ENCODE peak calls at places on chromosomes 2 and 18, in eight cellular contexts. G is MM.1S, I is NCI-H1436 treated with DMSO at 0.1 percent for 48 hours, U is sciatic nerve, S is HTR-8/SVneo, O is B cell, Z is RCC 7860, E is cardiac fibroblast. H is an unnamed sample.

GRCh38 chr2:187586091-187586632 is 31.9 kb upstream of the TFPI start:
- DNase-seq in E (peak), Z (no peak), O (no peak), S (no peak), U (no peak), I (no peak), G (peak), H (no peak)

GRCh38 chr2:179850188-179850587 is 11.2 kb downstream of the ZNF385B start:
- DNase-seq in U (no peak), Z (no peak), S (peak), G (no peak), I (no peak), E (peak), O (no peak), H (no peak)

GRCh38 chr2:122980672-122981071 is 1044.4 kb upstream of the CNTNAP5 start:
- DNase-seq in O (no peak), Z (no peak), I (no peak), G (no peak), S (no peak), E (peak), U (no peak), H (no peak)

GRCh38 chr2:10238991-10239485 is 63.7 kb upstream of the HPCAL1 start:
- DNase-seq in I (no peak), G (no peak), S (no peak), Z (no peak), E (no peak), O (no peak), U (peak), H (no peak)

GRCh38 chr2:27308359-27308875 is at the start of gene UCN:
- DNase-seq in O (no peak), Z (no peak), G (no peak), E (peak), U (peak), S (no peak), I (no peak), H (no peak)

GRCh38 chr2:235533616-235534385 is 40.0 kb downstream of the AGAP1 start:
- DNase-seq in I (no peak), E (no peak), G (no peak), Z (no peak), U (no peak), O (no peak), S (no peak), H (no peak)

GRCh38 chr2:146952691-146953090 is 892.1 kb upstream of the ACVR2A start:
- DNase-seq in U (no peak), Z (no peak), S (no peak), G (no peak), O (no peak), I (no peak), E (no peak), H (no peak)

GRCh38 chr2:128781888-128782385 is 463.3 kb upstream of the HS6ST1 start:
- DNase-seq in I (no peak), O (no peak), E (no peak), Z (no peak), G (no peak), S (no peak), U (peak), H (no peak)

GRCh38 chr2:104933518-104933917 is 79.6 kb downstream of the POU3F3 start:
- DNase-seq in S (no peak), Z (no peak), O (no peak), I (no peak), G (no peak), U (no peak), E (no peak), H (no peak)

GRCh38 chr2:50535971-50536759 is 495.8 kb downstream of the NRXN1 start:
- DNase-seq in G (peak), I (peak), Z (no peak), S (peak), E (peak), O (no peak), U (no peak), H (no peak)

GRCh38 chr2:226849349-226849748 is 13.5 kb downstream of the RHBDD1 start:
- DNase-seq in U (no peak), S (no peak), Z (no peak), O (no peak), G (no peak), I (no peak), E (no peak), H (no peak)

GRCh38 chr2:226655871-226656270 is 143.7 kb downstream of the IRS1 start:
- DNase-seq in O (no peak), U (no peak), Z (no peak), S (no peak), G (no peak), I (no peak), E (peak), H (no peak)

GRCh38 chr2:607709-608108 is 69.5 kb downstream of the TMEM18 start:
- DNase-seq in U (no peak), S (no peak), I (no peak), Z (no peak), G (no peak), E (no peak), O (no peak), H (no peak)

GRCh38 chr18:31610841-31611240 is 19.2 kb downstream of the TTR start:
- DNase-seq in E (peak), S (peak), G (no peak), U (no peak), I (no peak), O (no peak), Z (no peak), H (no peak)

GRCh38 chr2:135997380-135997779 is 12.0 kb upstream of the DARS1 start:
- DNase-seq in E (no peak), G (no peak), I (no peak), U (no peak), O (peak), Z (no peak), S (no peak), H (peak)

GRCh38 chr18:50653402-50654093 is 93.7 kb downstream of the MAPK4 start:
- DNase-seq in G (no peak), I (no peak), S (no peak), E (no peak), Z (no peak), O (no peak), U (no peak), H (no peak)

GRCh38 chr2:95007061-95007609 is 18.4 kb upstream of the MAL start:
- DNase-seq in U (no peak), Z (no peak), G (no peak), I (no peak), O (no peak), S (no peak), E (no peak), H (no peak)

GRCh38 chr2:218218409-218219185 is 1.6 kb downstream of the ARPC2 start:
- DNase-seq in G (peak), S (no peak), I (no peak), E (no peak), U (no peak), Z (no peak), O (peak), H (peak)

GRCh38 chr2:128374001-128374710 is 55.5 kb upstream of the HS6ST1 start:
- DNase-seq in U (peak), I (no peak), E (no peak), G (no peak), S (peak), Z (no peak), O (no peak), H (no peak)

GRCh38 chr18:50788284-50788683 is 31.5 kb downstream of the MRO start:
- DNase-seq in G (no peak), I (no peak), O (no peak), Z (no peak), S (no peak), E (no peak), U (no peak), H (no peak)

GRCh38 chr2:66275984-66276383 is 158.9 kb upstream of the MEIS1 start:
- DNase-seq in S (no peak), Z (no peak), E (no peak), G (no peak), U (no peak), O (no peak), I (no peak), H (no peak)

GRCh38 chr2:176283669-176284068 is 14.4 kb downstream of the MTX2 start:
- DNase-seq in Z (no peak), E (no peak), S (no peak), G (no peak), U (no peak), O (no peak), I (no peak), H (no peak)

GRCh38 chr2:158099716-158100115 is 2.0 kb upstream of the UPP2 start:
- DNase-seq in G (no peak), O (no peak), E (peak), Z (peak), U (no peak), I (no peak), S (no peak), H (no peak)

GRCh38 chr2:184527058-184527457 is 71.3 kb upstream of the ZNF804A start:
- DNase-seq in Z (no peak), I (no peak), U (no peak), O (no peak), S (no peak), G (no peak), E (no peak), H (no peak)

GRCh38 chr2:232389327-232389726 is 10.8 kb downstream of the ALPP start:
- DNase-seq in O (no peak), Z (peak), G (no peak), I (no peak), E (peak), U (no peak), S (peak), H (no peak)

GRCh38 chr2:16204791-16205620 is 264.7 kb downstream of the MYCN start:
- DNase-seq in I (no peak), E (no peak), U (no peak), O (no peak), S (no peak), G (no peak), Z (no peak), H (no peak)

GRCh38 chr18:57029761-57030160 is 117.1 kb upstream of the BOD1L2 start:
- DNase-seq in Z (no peak), O (no peak), E (peak), G (no peak), S (no peak), I (peak), U (no peak), H (no peak)

GRCh38 chr18:24023185-24023814 is 8.7 kb downstream of the TTC39C start:
- DNase-seq in U (no peak), I (no peak), G (no peak), E (no peak), Z (no peak), O (no peak), S (no peak), H (no peak)

GRCh38 chr2:9967053-9967775 is 15.7 kb downstream of the GRHL1 start:
- DNase-seq in U (no peak), S (no peak), E (peak), Z (no peak), G (peak), I (no peak), O (peak), H (peak)

GRCh38 chr2:100365434-100365833 is 43.1 kb upstream of the LONRF2 start:
- DNase-seq in E (peak), S (no peak), Z (peak), O (no peak), G (no peak), I (no peak), U (no peak), H (no peak)

GRCh38 chr2:120719471-120719870 is 16.2 kb upstream of the GLI2 start:
- DNase-seq in S (no peak), U (peak), I (no peak), Z (no peak), G (no peak), E (no peak), O (no peak), H (no peak)

GRCh38 chr2:154697422-154698237 is 865 bp upstream of the KCNJ3 start:
- DNase-seq in I (no peak), E (no peak), G (no peak), Z (no peak), S (no peak), U (no peak), O (no peak), H (no peak)

GRCh38 chr2:239710953-239711861 is 310.4 kb upstream of the HDAC4 start:
- DNase-seq in I (no peak), U (peak), O (no peak), Z (no peak), S (no peak), E (no peak), G (no peak), H (no peak)

GRCh38 chr2:43041661-43042360 is 184.6 kb downstream of the ZFP36L2 start:
- DNase-seq in S (peak), Z (peak), I (no peak), G (no peak), O (no peak), E (peak), U (peak), H (no peak)

GRCh38 chr18:11251229-11251890 is 102.0 kb upstream of the PIEZO2 start:
- DNase-seq in O (no peak), U (peak), Z (no peak), E (peak), I (no peak), G (no peak), S (no peak), H (no peak)

GRCh38 chr2:10790228-10790973 is 22.2 kb downstream of the PDIA6 start:
- DNase-seq in I (no peak), E (no peak), Z (peak), O (peak), G (peak), U (no peak), S (no peak), H (no peak)

GRCh38 chr2:86274265-86274917 is 63.0 kb downstream of the REEP1 start:
- DNase-seq in Z (peak), G (no peak), S (peak), O (no peak), E (peak), U (no peak), I (no peak), H (no peak)

H was measured in germinal center.